ENCODE peak calls at places on chromosomes 3 and 15, in four cellular contexts. One of them, this sample, is unnamed.
A peak's percentile ranks its signal among the peaks of the same experiment; 100 is the strongest.

GRCh38 chr3:131072099-131072559 is 45.5 kb downstream of the NEK11 start:
- DNase-seq in Karpas-422: peak; percentile 7
- DNase-seq in GM23338: no peak
- DNase-seq in hepatocyte: peak; percentile 5
- DNase-seq in this sample: no peak

GRCh38 chr15:88647362-88648105 is 8.7 kb downstream of the ISG20 start:
- DNase-seq in Karpas-422: peak; percentile 85
- DNase-seq in GM23338: no peak
- DNase-seq in hepatocyte: no peak
- DNase-seq in this sample: no peak

GRCh38 chr3:55646121-55646520 is 159.0 kb upstream of the WNT5A start:
- DNase-seq in Karpas-422: no peak
- DNase-seq in GM23338: no peak
- DNase-seq in hepatocyte: no peak
- DNase-seq in this sample: no peak

GRCh38 chr3:105906345-105906744 is 37.5 kb upstream of the CBLB start:
- DNase-seq in Karpas-422: no peak
- DNase-seq in GM23338: no peak
- DNase-seq in hepatocyte: no peak
- DNase-seq in this sample: no peak

GRCh38 chr15:77712438-77712837 is 79.7 kb upstream of the LINGO1 start:
- DNase-seq in Karpas-422: no peak
- DNase-seq in GM23338: peak; percentile 30
- DNase-seq in hepatocyte: no peak
- DNase-seq in this sample: no peak

GRCh38 chr3:188948658-188949400 is 222.9 kb upstream of the TPRG1 start:
- DNase-seq in Karpas-422: no peak
- DNase-seq in GM23338: no peak
- DNase-seq in hepatocyte: peak; percentile 67
- DNase-seq in this sample: no peak

GRCh38 chr15:85582719-85583089 is 202.3 kb downstream of the AKAP13 start:
- DNase-seq in Karpas-422: no peak
- DNase-seq in GM23338: no peak
- DNase-seq in hepatocyte: peak; percentile 22
- DNase-seq in this sample: no peak

GRCh38 chr3:13653631-13654279 is 104.8 kb downstream of the FBLN2 start:
- DNase-seq in Karpas-422: no peak
- DNase-seq in GM23338: no peak
- DNase-seq in hepatocyte: no peak
- DNase-seq in this sample: no peak

GRCh38 chr3:126941721-126942270 is 41.1 kb upstream of the PLXNA1 start:
- DNase-seq in Karpas-422: no peak
- DNase-seq in GM23338: no peak
- DNase-seq in hepatocyte: no peak
- DNase-seq in this sample: no peak

GRCh38 chr3:9795212-9795611 is 2.3 kb downstream of the ARPC4 start:
- DNase-seq in Karpas-422: no peak
- DNase-seq in GM23338: no peak
- DNase-seq in hepatocyte: no peak
- DNase-seq in this sample: no peak

GRCh38 chr3:103813955-103814354 is 1379.1 kb downstream of the ZPLD1 start:
- DNase-seq in Karpas-422: no peak
- DNase-seq in GM23338: no peak
- DNase-seq in hepatocyte: no peak
- DNase-seq in this sample: no peak

GRCh38 chr3:103818800-103819199 is 1384.0 kb downstream of the ZPLD1 start:
- DNase-seq in Karpas-422: no peak
- DNase-seq in GM23338: peak; percentile 45
- DNase-seq in hepatocyte: no peak
- DNase-seq in this sample: no peak
- H2AFZ ChIP-seq in Karpas-422: no peak overlapping the region
- H2AFZ ChIP-seq in GM23338: no peak overlapping the region
- H2AFZ ChIP-seq in hepatocyte: no peak overlapping the region
- H2AFZ ChIP-seq in this sample: no peak overlapping the region

DNA sequence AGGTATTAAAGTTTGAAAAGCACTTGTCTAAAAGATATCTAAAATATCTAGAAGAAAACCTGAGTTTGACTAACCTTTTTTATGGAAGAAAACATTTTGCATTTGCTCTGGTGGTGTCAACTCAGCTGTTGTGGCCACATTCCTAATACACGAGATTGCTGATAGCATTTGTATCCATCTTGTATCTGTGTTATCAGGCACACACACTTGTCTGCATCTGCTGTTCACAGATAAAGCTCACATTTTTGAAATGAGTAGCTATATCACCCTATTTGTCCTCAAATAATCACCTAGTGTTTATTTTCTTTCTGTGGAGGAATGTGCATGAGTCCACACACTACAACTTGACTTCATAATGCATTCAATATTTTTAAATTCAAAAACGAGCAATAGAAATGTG is 632.3 kb upstream of the NR2F2 start:
- DNase-seq in Karpas-422: no peak
- DNase-seq in GM23338: no peak
- DNase-seq in hepatocyte: no peak
- DNase-seq in this sample: no peak
- H3K9me2 ChIP-seq in Karpas-422: no peaks in the 10 kb centered on the region
- H3K9me2 ChIP-seq in GM23338: no peaks in the 10 kb centered on the region
- H3K9me2 ChIP-seq in hepatocyte: no peaks in the 10 kb centered on the region
- H3K9me2 ChIP-seq in this sample: no peaks in the 10 kb centered on the region

GRCh38 chr3:41194701-41195100 is 4.6 kb upstream of the CTNNB1 start:
- DNase-seq in Karpas-422: no peak
- DNase-seq in GM23338: no peak
- DNase-seq in hepatocyte: no peak
- DNase-seq in this sample: no peak

GRCh38 chr3:41193822-41194539 is 5.3 kb upstream of the CTNNB1 start:
- DNase-seq in Karpas-422: no peak
- DNase-seq in GM23338: no peak
- DNase-seq in hepatocyte: no peak
- DNase-seq in this sample: no peak

GRCh38 chr3:41198046-41198445 is 1.3 kb upstream of the CTNNB1 start:
- DNase-seq in Karpas-422: no peak
- DNase-seq in GM23338: no peak
- DNase-seq in hepatocyte: no peak
- DNase-seq in this sample: no peak

GRCh38 chr3:41196499-41197410 is 2.5 kb upstream of the CTNNB1 start:
- DNase-seq in Karpas-422: no peak
- DNase-seq in GM23338: no peak
- DNase-seq in hepatocyte: no peak
- DNase-seq in this sample: no peak

DNA sequence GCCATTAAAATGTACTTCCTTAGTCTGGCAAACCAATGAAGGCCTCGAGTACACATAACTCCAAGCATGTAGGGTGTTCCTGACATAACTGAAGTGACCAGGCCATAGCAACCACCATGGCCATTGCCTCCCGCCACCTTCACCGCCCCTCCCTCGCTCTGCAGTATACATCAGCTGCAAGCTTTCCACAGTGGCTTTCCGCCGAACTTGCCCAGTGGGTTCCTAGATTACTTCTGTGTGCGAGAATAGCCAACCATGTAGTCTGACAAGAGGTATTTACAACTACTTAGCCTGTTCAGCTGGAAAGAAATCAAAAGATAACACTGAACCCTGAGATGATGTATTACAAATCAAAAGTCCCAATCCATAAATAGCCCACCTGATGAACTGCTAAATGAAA is 3.3 kb upstream of the CTNNB1 start:
- DNase-seq in Karpas-422: no peak
- DNase-seq in GM23338: no peak
- DNase-seq in hepatocyte: no peak
- DNase-seq in this sample: no peak
- H2AFZ ChIP-seq in Karpas-422: no peak overlapping the region
- H2AFZ ChIP-seq in GM23338: no peak overlapping the region
- H2AFZ ChIP-seq in hepatocyte: no peak overlapping the region
- H2AFZ ChIP-seq in this sample: no peak overlapping the region

GRCh38 chr3:114671741-114672510 is 378.1 kb downstream of the TIGIT start:
- DNase-seq in Karpas-422: no peak
- DNase-seq in GM23338: no peak
- DNase-seq in hepatocyte: no peak
- DNase-seq in this sample: no peak
- H3K9me2 ChIP-seq in Karpas-422: no peaks in the 10 kb centered on the region
- H3K9me2 ChIP-seq in GM23338: no peaks in the 10 kb centered on the region
- H3K9me2 ChIP-seq in hepatocyte: no peaks in the 10 kb centered on the region
- H3K9me2 ChIP-seq in this sample: no peaks in the 10 kb centered on the region

GRCh38 chr3:177724020-177724638 is 526.8 kb upstream of the TBL1XR1 start:
- DNase-seq in Karpas-422: no peak
- DNase-seq in GM23338: no peak
- DNase-seq in hepatocyte: no peak
- DNase-seq in this sample: no peak
- H2AFZ ChIP-seq in Karpas-422: no peak overlapping the region
- H2AFZ ChIP-seq in GM23338: peak overlapping the region; percentile 7
- H2AFZ ChIP-seq in hepatocyte: no peak overlapping the region
- H2AFZ ChIP-seq in this sample: no peak overlapping the region

GRCh38 chr3:40790741-40791140 is 266.0 kb downstream of the ZNF621 start:
- DNase-seq in Karpas-422: no peak
- DNase-seq in GM23338: no peak
- DNase-seq in hepatocyte: peak; percentile 28
- DNase-seq in this sample: no peak
- H3K9me2 ChIP-seq in Karpas-422: no peaks in the 10 kb centered on the region
- H3K9me2 ChIP-seq in GM23338: peaks cover 14% of the 10 kb centered on the region
- H3K9me2 ChIP-seq in hepatocyte: no peaks in the 10 kb centered on the region
- H3K9me2 ChIP-seq in this sample: no peaks in the 10 kb centered on the region

DNA sequence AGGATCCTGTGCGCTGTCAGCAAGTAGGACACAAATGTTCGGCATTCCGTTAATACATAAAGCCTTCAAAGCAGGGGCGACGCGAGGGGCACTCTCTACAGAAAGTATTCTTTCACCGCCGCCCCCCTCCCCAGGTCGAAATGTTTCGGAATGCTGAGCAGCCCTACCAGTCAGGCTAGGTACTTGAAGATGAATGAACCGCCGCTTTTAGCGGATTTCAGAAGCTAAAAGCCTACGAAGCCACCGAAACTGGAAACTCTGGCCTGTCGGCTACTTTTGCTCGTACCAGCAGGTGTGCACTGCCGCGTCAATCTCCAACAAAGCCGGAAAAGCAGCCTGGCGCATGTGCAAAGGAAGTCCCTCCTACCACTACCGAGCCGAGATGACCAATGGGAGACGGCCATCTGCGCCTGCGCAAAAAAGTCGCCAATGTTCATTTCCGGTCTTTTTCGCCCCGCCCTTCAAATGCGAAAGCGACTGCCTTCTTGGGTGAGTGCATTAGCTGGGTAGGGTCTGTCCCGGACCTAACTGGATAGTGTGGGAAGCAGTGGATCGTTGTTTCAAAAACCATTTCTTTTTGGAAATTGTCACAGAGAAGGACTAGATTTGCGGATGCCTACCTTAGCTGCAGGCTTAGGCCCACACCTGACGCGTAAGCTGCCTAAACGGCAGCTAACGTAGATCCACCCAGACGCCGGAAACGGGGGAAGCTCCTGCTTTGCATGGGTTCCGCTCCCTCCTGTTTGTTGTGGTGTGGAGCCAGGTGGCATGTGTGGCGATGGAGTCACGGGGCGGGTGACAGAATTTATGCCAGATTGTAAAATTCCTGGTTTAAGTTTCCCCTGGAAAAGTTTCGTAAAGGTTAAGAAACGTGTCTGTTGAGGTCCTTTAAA is at the start of gene WDR5B:
- DNase-seq in Karpas-422: peak; percentile 99
- DNase-seq in GM23338: peak; percentile 99
- DNase-seq in hepatocyte: peak; percentile 99
- DNase-seq in this sample: peak; percentile 98
- H2AFZ ChIP-seq in Karpas-422: peak within 1 kb of the TSS; percentile 65
- H2AFZ ChIP-seq in GM23338: peak within 1 kb of the TSS; percentile 2
- H2AFZ ChIP-seq in hepatocyte: peak within 1 kb of the TSS; percentile 61
- H2AFZ ChIP-seq in this sample: peak within 1 kb of the TSS; percentile 70

DNA sequence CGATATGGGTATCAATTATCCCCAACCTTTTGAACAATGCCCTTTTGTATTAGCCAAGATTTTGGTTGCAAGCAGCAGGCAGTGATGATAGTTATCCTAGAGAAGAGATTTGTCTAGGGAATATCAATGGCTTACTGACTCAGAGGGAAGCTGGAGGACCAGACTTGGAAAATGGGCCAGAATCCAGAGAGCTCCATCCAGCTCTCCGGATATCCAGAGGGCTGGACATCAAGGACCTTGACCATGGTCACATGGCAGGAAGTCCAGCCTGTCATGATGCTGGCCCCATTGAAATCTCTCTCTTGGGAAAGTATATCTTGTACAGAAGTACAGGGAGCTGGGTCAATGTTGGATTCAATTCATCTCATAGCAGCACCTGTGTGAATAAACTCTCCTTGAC is 148.5 kb upstream of the PDZRN3 start:
- DNase-seq in Karpas-422: no peak
- DNase-seq in GM23338: no peak
- DNase-seq in hepatocyte: no peak
- DNase-seq in this sample: no peak
- H3K9me2 ChIP-seq in Karpas-422: no peaks in the 10 kb centered on the region
- H3K9me2 ChIP-seq in GM23338: peaks cover 9% of the 10 kb centered on the region
- H3K9me2 ChIP-seq in hepatocyte: no peaks in the 10 kb centered on the region
- H3K9me2 ChIP-seq in this sample: no peaks in the 10 kb centered on the region

This sample was measured in MM.1S.